ENCODE peak calls at places on chromosomes 4 and X, in five cellular contexts. V, Q, X, G and Y are unnamed samples.

GRCh38 chrX:70454441-70455365 is 10.1 kb downstream of the DLG3 start:
- DNase-seq in V (peak; percentile 77), Q (peak; percentile 26), G (peak; percentile 36), X (no peak), Y (no peak)

GRCh38 chr4:66032571-66032970 is 362.3 kb upstream of the EPHA5 start:
- DNase-seq in Q (no peak), V (no peak), X (no peak), G (no peak), Y (no peak)

GRCh38 chr4:128451270-128451905 is 163.8 kb upstream of the PGRMC2 start:
- DNase-seq in G (no peak), Q (no peak), X (no peak), V (no peak), Y (no peak)

GRCh38 chr4:42785817-42786216 is 106.7 kb upstream of the GRXCR1 start:
- DNase-seq in G (no peak), V (no peak), X (no peak), Q (no peak), Y (no peak)

GRCh38 chr4:67459164-67459563 is 86.1 kb downstream of the CENPC start:
- DNase-seq in X (no peak), Q (no peak), V (no peak), G (no peak), Y (no peak)

GRCh38 chr4:154559141-154559841 is 3.5 kb upstream of the FGB start:
- DNase-seq in V (no peak), X (peak; percentile 11), Q (no peak), G (peak; percentile 43), Y (no peak)

GRCh38 chr4:74764119-74764518 is 30.2 kb downstream of the BTC start:
- DNase-seq in G (no peak), V (no peak), Q (no peak), X (no peak), Y (no peak)

GRCh38 chr4:37936889-37937498 is 23.2 kb upstream of the PTTG2 start:
- DNase-seq in V (no peak), G (no peak), Q (no peak), X (no peak), Y (no peak)

GRCh38 chrX:69153060-69153730 is 12.1 kb downstream of the PJA1 start:
- DNase-seq in Q (no peak), G (peak; percentile 57), V (no peak), X (no peak), Y (no peak)